ENCODE peak calls at places on chromosomes 16 and 17, in seven cellular contexts. One of them, this sample, is unnamed.

GRCh38 chr16:73483076-73483791 is 435.3 kb upstream of the ZFHX3 start:
- DNase-seq in SK-N-SH: no peak
- DNase-seq in HCT116: no peak
- DNase-seq in K562: no peak
- DNase-seq in H1: peak; percentile 68
- DNase-seq in HepG2: no peak
- DNase-seq in GM12878: no peak
- DNase-seq in this sample: peak; percentile 5

GRCh38 chr16:64892843-64893242 is 229.0 kb downstream of the CDH11 start:
- DNase-seq in GM12878: no peak
- DNase-seq in K562: no peak
- DNase-seq in HepG2: no peak
- DNase-seq in HCT116: no peak
- DNase-seq in H1: no peak
- DNase-seq in SK-N-SH: no peak
- DNase-seq in this sample: no peak

GRCh38 chr17:39166437-39167335 is 725 bp upstream of the ARL5C start:
- DNase-seq in HepG2: no peak
- DNase-seq in GM12878: no peak
- DNase-seq in HCT116: no peak
- DNase-seq in K562: no peak
- DNase-seq in SK-N-SH: no peak
- DNase-seq in H1: no peak
- DNase-seq in this sample: no peak

GRCh38 chr17:15651583-15652110 is 32.1 kb upstream of the FBXW10B start:
- DNase-seq in GM12878: peak; percentile 33
- DNase-seq in HepG2: peak; percentile 48
- DNase-seq in HCT116: peak; percentile 95
- DNase-seq in H1: peak; percentile 43
- DNase-seq in K562: peak; percentile 76
- DNase-seq in SK-N-SH: peak; percentile 85
- DNase-seq in this sample: peak; percentile 36

GRCh38 chr17:75370288-75370687 is 35.2 kb downstream of the GRB2 start:
- DNase-seq in HepG2: no peak
- DNase-seq in K562: no peak
- DNase-seq in SK-N-SH: no peak
- DNase-seq in HCT116: no peak
- DNase-seq in GM12878: no peak
- DNase-seq in H1: no peak
- DNase-seq in this sample: no peak

GRCh38 chr17:34579979-34580684 is 750 bp downstream of the TMEM132E start:
- DNase-seq in HCT116: no peak
- DNase-seq in SK-N-SH: peak; percentile 83
- DNase-seq in K562: no peak
- DNase-seq in H1: no peak
- DNase-seq in HepG2: no peak
- DNase-seq in GM12878: no peak
- DNase-seq in this sample: peak; percentile 30

GRCh38 chr17:37131670-37132620 is 183.2 kb downstream of the AATF start:
- DNase-seq in GM12878: no peak
- DNase-seq in HCT116: no peak
- DNase-seq in H1: no peak
- DNase-seq in K562: no peak
- DNase-seq in SK-N-SH: no peak
- DNase-seq in HepG2: no peak
- DNase-seq in this sample: no peak

GRCh38 chr17:8791910-8792270 is 7.3 kb downstream of the MFSD6L start:
- DNase-seq in HCT116: peak; percentile 19
- DNase-seq in HepG2: no peak
- DNase-seq in H1: no peak
- DNase-seq in K562: peak; percentile 12
- DNase-seq in SK-N-SH: no peak
- DNase-seq in GM12878: no peak
- DNase-seq in this sample: no peak

GRCh38 chr16:67158637-67159600 is 790 bp downstream of the TRADD start:
- DNase-seq in H1: no peak
- DNase-seq in SK-N-SH: peak; percentile 61
- DNase-seq in GM12878: peak; percentile 71
- DNase-seq in HCT116: no peak
- DNase-seq in HepG2: peak; percentile 48
- DNase-seq in K562: peak; percentile 64
- DNase-seq in this sample: peak; percentile 63

GRCh38 chr17:67629963-67630320 is 87.8 kb upstream of the NOL11 start:
- DNase-seq in K562: no peak
- DNase-seq in GM12878: no peak
- DNase-seq in HCT116: peak; percentile 23
- DNase-seq in SK-N-SH: peak; percentile 59
- DNase-seq in HepG2: peak; percentile 24
- DNase-seq in H1: no peak
- DNase-seq in this sample: peak; percentile 55

GRCh38 chr17:66021757-66022156 is 170.2 kb downstream of the CEP112 start:
- DNase-seq in H1: no peak
- DNase-seq in SK-N-SH: no peak
- DNase-seq in K562: no peak
- DNase-seq in HCT116: no peak
- DNase-seq in HepG2: no peak
- DNase-seq in GM12878: no peak
- DNase-seq in this sample: no peak

GRCh38 chr17:75406222-75406615 is 741 bp upstream of the GRB2 start:
- DNase-seq in HepG2: no peak
- DNase-seq in H1: no peak
- DNase-seq in HCT116: no peak
- DNase-seq in SK-N-SH: peak; percentile 27
- DNase-seq in K562: no peak
- DNase-seq in GM12878: no peak
- DNase-seq in this sample: no peak

GRCh38 chr16:53029971-53030370 is 22.7 kb downstream of the CHD9NB start:
- DNase-seq in HCT116: no peak
- DNase-seq in GM12878: no peak
- DNase-seq in HepG2: no peak
- DNase-seq in SK-N-SH: no peak
- DNase-seq in H1: no peak
- DNase-seq in K562: no peak
- DNase-seq in this sample: no peak

GRCh38 chr17:55388842-55389241 is 32.8 kb downstream of the MMD start:
- DNase-seq in SK-N-SH: no peak
- DNase-seq in HepG2: no peak
- DNase-seq in H1: no peak
- DNase-seq in HCT116: no peak
- DNase-seq in K562: no peak
- DNase-seq in GM12878: no peak
- DNase-seq in this sample: no peak

GRCh38 chr17:30921544-30922196 is at the start of gene ADAP2:
- DNase-seq in H1: no peak
- DNase-seq in HCT116: peak; percentile 19
- DNase-seq in GM12878: no peak
- DNase-seq in HepG2: no peak
- DNase-seq in SK-N-SH: peak; percentile 69
- DNase-seq in K562: peak; percentile 69
- DNase-seq in this sample: peak; percentile 80
- TF ChIP-seq JUND in H1: no peak
- TF ChIP-seq JUND in HCT116: no peak
- TF ChIP-seq JUND in GM12878: no peak
- TF ChIP-seq JUND in HepG2: no peak
- TF ChIP-seq JUND in SK-N-SH: no peak
- TF ChIP-seq JUND in K562: no peak
- TF ChIP-seq JUND in this sample: no peak

GRCh38 chr16:85838381-85838780 is 38.9 kb downstream of the COX4I1 start:
- DNase-seq in H1: no peak
- DNase-seq in HepG2: no peak
- DNase-seq in GM12878: no peak
- DNase-seq in SK-N-SH: no peak
- DNase-seq in K562: no peak
- DNase-seq in HCT116: no peak
- DNase-seq in this sample: no peak
- TF ChIP-seq JUND in H1: no peak
- TF ChIP-seq JUND in HepG2: no peak
- TF ChIP-seq JUND in GM12878: no peak
- TF ChIP-seq JUND in SK-N-SH: no peak
- TF ChIP-seq JUND in K562: no peak
- TF ChIP-seq JUND in HCT116: no peak
- TF ChIP-seq JUND in this sample: no peak

DNA sequence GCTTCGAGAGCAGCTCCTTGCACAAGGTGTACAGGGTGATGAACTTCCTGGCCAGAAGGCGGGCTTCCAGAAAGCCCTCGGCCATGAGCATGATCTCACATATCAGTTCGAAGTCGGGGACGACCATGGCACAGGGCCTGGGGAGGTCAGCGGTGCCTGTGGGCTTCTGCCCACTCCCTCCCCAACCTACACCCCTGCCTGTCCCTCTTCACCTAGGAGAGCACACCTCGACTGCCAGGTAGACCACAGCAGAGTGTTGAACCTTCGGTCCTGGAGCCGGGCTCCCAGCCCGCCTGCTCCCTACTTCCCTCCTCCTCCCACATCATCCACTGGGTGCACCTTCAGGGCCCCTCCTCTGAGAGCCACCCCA is 82.2 kb downstream of the DNAH17 start:
- DNase-seq in K562: no peak
- DNase-seq in H1: no peak
- DNase-seq in SK-N-SH: no peak
- DNase-seq in HCT116: no peak
- DNase-seq in GM12878: no peak
- DNase-seq in HepG2: no peak
- DNase-seq in this sample: no peak
- TF ChIP-seq JUND in K562: no peak
- TF ChIP-seq JUND in H1: no peak
- TF ChIP-seq JUND in SK-N-SH: no peak
- TF ChIP-seq JUND in HCT116: no peak
- TF ChIP-seq JUND in GM12878: no peak
- TF ChIP-seq JUND in HepG2: no peak
- TF ChIP-seq JUND in this sample: no peak

DNA sequence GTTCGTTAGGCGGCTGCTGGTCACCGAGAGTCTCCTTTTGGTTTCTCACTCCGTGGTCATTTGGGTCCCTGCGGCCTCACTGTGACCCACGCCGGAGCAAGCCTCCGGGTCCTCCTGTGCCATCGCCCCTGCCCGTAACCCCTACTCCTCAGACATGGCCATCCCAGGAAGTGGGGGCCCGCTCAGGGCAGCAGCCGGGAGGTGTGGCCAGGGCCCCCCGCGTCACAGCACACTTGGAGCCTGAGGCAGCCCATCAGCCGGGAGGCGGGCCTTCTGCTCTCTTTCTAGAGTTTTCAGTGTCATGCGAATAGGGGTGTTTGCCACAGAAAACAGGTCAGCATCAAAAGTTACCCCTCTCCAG is 7.9 kb upstream of the WFIKKN1 start:
- DNase-seq in H1: no peak
- DNase-seq in HCT116: no peak
- DNase-seq in GM12878: no peak
- DNase-seq in SK-N-SH: no peak
- DNase-seq in HepG2: no peak
- DNase-seq in K562: peak; percentile 69
- DNase-seq in this sample: no peak
- TF ChIP-seq JUND in H1: no peak
- TF ChIP-seq JUND in HCT116: no peak
- TF ChIP-seq JUND in GM12878: no peak
- TF ChIP-seq JUND in SK-N-SH: no peak
- TF ChIP-seq JUND in HepG2: no peak
- TF ChIP-seq JUND in K562: no peak
- TF ChIP-seq JUND in this sample: no peak

This sample was measured in T47D.